ENCODE peak calls at places on chromosome 4, in four cellular contexts. R is HepG2, S is H9, B is gastrocnemius medialis. C is an unnamed sample.

GRCh38 chr4:30719363-30720020 is 677 bp upstream of the PCDH7 start:
- DNase-seq in R (no peak), S (peak; percentile 69), B (no peak), C (peak; percentile 65)

GRCh38 chr4:96301727-96302126 is 461.8 kb downstream of the PDHA2 start:
- DNase-seq in R (no peak), S (no peak), B (no peak), C (no peak)

GRCh38 chr4:112094330-112094729 is 50.9 kb upstream of the FAM241A start:
- DNase-seq in R (no peak), S (no peak), B (no peak), C (no peak)

GRCh38 chr4:122739174-122739573 is 6.7 kb downstream of the BBS12 start:
- DNase-seq in R (no peak), S (no peak), B (no peak), C (no peak)

GRCh38 chr4:39036172-39036571 is 4.0 kb upstream of the TMEM156 start:
- DNase-seq in R (peak; percentile 83), S (no peak), B (no peak), C (peak; percentile 87)

GRCh38 chr4:5554376-5554775 is 154.0 kb downstream of the EVC2 start:
- DNase-seq in R (no peak), S (no peak), B (no peak), C (no peak)

GRCh38 chr4:40918330-40918729 is 168.6 kb downstream of the NSUN7 start:
- DNase-seq in R (no peak), S (no peak), B (peak; percentile 90), C (no peak)

GRCh38 chr4:156538651-156539285 is 432.8 kb downstream of the PDGFC start:
- DNase-seq in R (no peak), S (no peak), B (no peak), C (no peak)

GRCh38 chr4:180926277-180926676 is 1316.9 kb upstream of the TENM3 start:
- DNase-seq in R (no peak), S (peak; percentile 29), B (no peak), C (no peak)

GRCh38 chr4:142351958-142352357 is 494.1 kb downstream of the INPP4B start:
- DNase-seq in R (no peak), S (no peak), B (no peak), C (no peak)
- H3K4me1 ChIP-seq in R (no peaks in the 10 kb centered on the region), S (no peaks in the 10 kb centered on the region), B (peaks cover 41% of the 10 kb centered on the region), C (peaks cover 85% of the 10 kb centered on the region)

GRCh38 chr4:42397256-42397634 is at the start of gene SHISA3:
- DNase-seq in R (no peak), S (peak; percentile 70), B (no peak), C (no peak)
- H3K27me3 ChIP-seq in R (peaks cover 2% of the 10 kb centered on the region), S (peaks cover 42% of the 10 kb centered on the region), B (peaks cover 43% of the 10 kb centered on the region), C (peaks cover 75% of the 10 kb centered on the region)

GRCh38 chr4:688695-689497 is at the start of gene SLC49A3:
- DNase-seq in R (no peak), S (peak; percentile 69), B (no peak), C (no peak)

GRCh38 chr4:689498-690122 is 659 bp upstream of the SLC49A3 start:
- DNase-seq in R (no peak), S (no peak), B (no peak), C (no peak)

GRCh38 chr4:687975-688694 is 816 bp downstream of the SLC49A3 start:
- DNase-seq in R (no peak), S (peak; percentile 86), B (peak; percentile 63), C (peak; percentile 60)

GRCh38 chr4:687048-687974 is 1.6 kb downstream of the SLC49A3 start:
- DNase-seq in R (peak; percentile 90), S (peak; percentile 76), B (peak; percentile 97), C (peak; percentile 91)

GRCh38 chr4:692771-693554 is 4.0 kb upstream of the SLC49A3 start:
- DNase-seq in R (peak; percentile 68), S (peak; percentile 43), B (no peak), C (no peak)
- H3K4me1 ChIP-seq in R (peaks cover 45% of the 10 kb centered on the region), S (peaks cover 7% of the 10 kb centered on the region), B (peaks cover 10% of the 10 kb centered on the region), C (peaks cover 1% of the 10 kb centered on the region)

GRCh38 chr4:8682296-8682695 is 89.7 kb downstream of the CPZ start:
- DNase-seq in R (no peak), S (no peak), B (no peak), C (peak; percentile 25)

GRCh38 chr4:8685831-8686230 is 93.3 kb downstream of the CPZ start:
- DNase-seq in R (no peak), S (no peak), B (no peak), C (peak; percentile 23)

GRCh38 chr4:8681391-8681790 is 88.8 kb downstream of the CPZ start:
- DNase-seq in R (no peak), S (no peak), B (no peak), C (peak; percentile 37)

GRCh38 chr4:8682725-8683124 is 90.2 kb downstream of the CPZ start:
- DNase-seq in R (no peak), S (no peak), B (no peak), C (peak; percentile 16)

GRCh38 chr4:8683462-8683861 is 90.9 kb downstream of the CPZ start:
- DNase-seq in R (no peak), S (no peak), B (no peak), C (peak; percentile 7)
- H3K27me3 ChIP-seq in R (no peaks in the 10 kb centered on the region), S (no peaks in the 10 kb centered on the region), B (peaks cover 6% of the 10 kb centered on the region), C (peaks cover 31% of the 10 kb centered on the region)

DNA sequence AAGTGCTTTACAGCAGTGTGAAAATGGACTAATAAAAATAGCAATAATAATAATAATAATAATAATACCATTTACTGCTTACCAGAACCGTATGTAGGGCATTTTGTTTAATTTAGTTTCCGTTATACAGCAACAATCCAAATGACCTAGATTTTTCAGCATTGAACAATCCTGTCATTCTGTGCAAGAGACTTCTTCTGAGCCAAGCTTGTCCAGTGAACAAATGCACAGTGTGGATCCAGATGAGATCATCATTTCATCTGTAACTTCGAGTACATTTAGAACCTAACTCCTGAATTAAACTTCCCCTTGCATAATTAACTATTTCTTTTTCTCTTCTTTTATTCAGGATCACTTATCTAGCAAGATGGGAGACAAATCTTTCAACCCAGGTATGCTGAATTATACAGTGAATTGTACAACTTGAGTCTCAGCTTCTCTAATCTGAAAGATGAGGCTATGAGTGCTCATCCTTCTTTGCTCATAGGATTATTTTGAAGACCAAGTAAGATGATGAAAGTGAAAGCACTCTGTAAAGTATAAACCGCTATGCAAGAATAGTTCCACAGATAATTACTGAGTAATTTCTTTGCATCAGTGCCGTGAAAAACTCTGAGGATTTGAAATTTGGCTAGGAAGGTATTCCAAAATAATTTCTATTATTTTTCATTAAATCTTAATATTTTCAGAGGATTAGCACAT is 6.6 kb downstream of the CLNK start:
- DNase-seq in R (no peak), S (no peak), B (no peak), C (no peak)
- H3K4me1 ChIP-seq in R (no peaks in the 10 kb centered on the region), S (no peaks in the 10 kb centered on the region), B (no peaks in the 10 kb centered on the region), C (no peaks in the 10 kb centered on the region)

DNA sequence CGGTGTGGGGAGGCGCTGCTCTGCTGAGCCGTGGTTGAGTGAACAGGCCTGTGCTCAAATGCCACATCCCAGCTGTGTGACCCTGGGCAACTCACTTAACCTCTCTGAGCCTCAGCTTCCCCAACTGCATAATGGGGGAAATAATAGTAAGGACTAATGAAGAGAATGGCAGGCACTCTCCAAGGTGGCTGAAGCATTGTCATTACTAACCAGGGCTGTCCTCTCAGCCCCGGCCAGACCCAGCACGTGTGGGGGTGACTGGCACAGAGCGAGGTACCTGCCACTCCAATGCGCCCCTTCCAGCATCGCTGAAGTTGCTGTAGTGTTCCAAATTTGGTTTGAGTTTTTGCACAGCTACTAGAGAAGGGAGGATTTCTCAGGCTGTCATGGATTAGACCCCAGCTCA is 80.0 kb downstream of the ABLIM2 start:
- DNase-seq in R (no peak), S (no peak), B (no peak), C (no peak)
- H3K27me3 ChIP-seq in R (peaks cover 10% of the 10 kb centered on the region), S (no peaks in the 10 kb centered on the region), B (no peaks in the 10 kb centered on the region), C (peaks cover 4% of the 10 kb centered on the region)

GRCh38 chr4:24559032-24559821 is 25.1 kb downstream of the DHX15 start:
- DNase-seq in R (no peak), S (no peak), B (no peak), C (no peak)
- H3K4me1 ChIP-seq in R (peaks cover 47% of the 10 kb centered on the region), S (no peaks in the 10 kb centered on the region), B (peaks cover 53% of the 10 kb centered on the region), C (peaks cover 47% of the 10 kb centered on the region)

C was measured in RWPE2.